ENCODE peak calls at places on chromosomes 3 and 15, in eight cellular contexts. N, S, R, V, F, M, Y and P are unnamed samples. For H3K27me3, the result is how much of the 10 kb centered on the place peaks cover.

GRCh38 chr3:172104471-172105072 is 65.2 kb downstream of the FNDC3B start:
- DNase-seq in F (no peak), Y (no peak), M (no peak), N (no peak), S (no peak), V (peak), R (peak), P (no peak)

GRCh38 chr15:85339976-85340665 is 40.3 kb upstream of the AKAP13 start:
- DNase-seq in N (no peak), V (no peak), M (no peak), Y (no peak), R (no peak), S (no peak), F (no peak), P (no peak)

GRCh38 chr3:125150525-125151436 is 61.8 kb downstream of the SLC12A8 start:
- DNase-seq in M (peak), F (no peak), S (peak), N (no peak), Y (no peak), R (peak), V (peak), P (no peak)

GRCh38 chr15:67603063-67603462 is 60.6 kb downstream of the MAP2K5 start:
- DNase-seq in F (no peak), M (no peak), V (no peak), Y (no peak), S (no peak), N (no peak), R (no peak), P (no peak)

GRCh38 chr3:194098872-194099183 is 37.1 kb upstream of the HES1 start:
- DNase-seq in Y (no peak), N (no peak), M (no peak), R (no peak), V (no peak), S (no peak), F (no peak), P (no peak)

GRCh38 chr15:63157891-63158431 is 684 bp upstream of the RPS27L start:
- DNase-seq in V (peak), N (peak), F (peak), S (peak), R (peak), M (no peak), Y (no peak), P (peak)

GRCh38 chr3:156675744-156676466 is 1.5 kb downstream of the TIPARP start:
- DNase-seq in V (no peak), F (peak), N (peak), S (peak), Y (peak), R (peak), M (peak), P (no peak)

GRCh38 chr15:94965593-94965992 is 734.2 kb downstream of the MCTP2 start:
- DNase-seq in M (no peak), R (peak), Y (no peak), V (no peak), F (no peak), S (no peak), N (no peak), P (no peak)

GRCh38 chr15:52778457-52778856 is 11.7 kb downstream of the ONECUT1 start:
- DNase-seq in N (no peak), V (no peak), S (no peak), Y (no peak), M (no peak), F (no peak), R (no peak), P (no peak)

GRCh38 chr15:64717735-64718495 is 57.5 kb downstream of the RBPMS2 start:
- DNase-seq in M (no peak), R (no peak), N (no peak), F (peak), S (no peak), V (no peak), Y (peak), P (no peak)

GRCh38 chr3:49500408-49501257 is 30.6 kb downstream of the DAG1 start:
- DNase-seq in M (peak), Y (peak), S (peak), N (peak), V (no peak), R (peak), F (peak), P (peak)

GRCh38 chr3:153767601-153768558 is 353.3 kb upstream of the ARHGEF26 start:
- DNase-seq in S (no peak), V (no peak), R (no peak), Y (no peak), M (no peak), N (no peak), F (no peak), P (no peak)

GRCh38 chr3:178277605-178278004 is 258.6 kb upstream of the KCNMB2 start:
- DNase-seq in N (no peak), S (no peak), R (no peak), V (no peak), Y (no peak), M (no peak), F (no peak), P (no peak)

GRCh38 chr15:51879555-51879954 is 50.1 kb downstream of the TMOD3 start:
- DNase-seq in R (peak), N (no peak), F (no peak), M (no peak), S (no peak), Y (no peak), V (no peak), P (no peak)

GRCh38 chr15:31145271-31145911 is 43.9 kb upstream of the TRPM1 start:
- DNase-seq in Y (no peak), M (no peak), F (no peak), R (no peak), N (no peak), V (no peak), S (no peak), P (no peak)

GRCh38 chr3:12716605-12717121 is 42.4 kb downstream of the TMEM40 start:
- DNase-seq in V (no peak), F (no peak), S (no peak), M (no peak), N (no peak), R (peak), Y (no peak), P (no peak)

GRCh38 chr3:48268381-48268935 is 27.6 kb downstream of the ZNF589 start:
- DNase-seq in V (no peak), M (no peak), F (no peak), R (no peak), N (peak), S (peak), Y (no peak), P (no peak)

GRCh38 chr3:143222505-143222904 is 102.9 kb downstream of the CHST2 start:
- DNase-seq in F (no peak), N (no peak), S (no peak), V (no peak), R (no peak), Y (no peak), M (no peak), P (no peak)

GRCh38 chr3:39166134-39166710 is 12.8 kb upstream of the CSRNP1 start:
- DNase-seq in S (no peak), F (peak), N (no peak), R (peak), M (no peak), V (no peak), Y (peak), P (no peak)

GRCh38 chr15:80249973-80250372 is 2.0 kb downstream of the CTXND1 start:
- DNase-seq in R (no peak), F (no peak), Y (no peak), M (no peak), S (no peak), N (no peak), V (no peak), P (no peak)
- H3K27me3 ChIP-seq in R (under half), F (under half), Y (under half), M (under half), S (under half), N (under half), V (half or more), P (under half)

DNA sequence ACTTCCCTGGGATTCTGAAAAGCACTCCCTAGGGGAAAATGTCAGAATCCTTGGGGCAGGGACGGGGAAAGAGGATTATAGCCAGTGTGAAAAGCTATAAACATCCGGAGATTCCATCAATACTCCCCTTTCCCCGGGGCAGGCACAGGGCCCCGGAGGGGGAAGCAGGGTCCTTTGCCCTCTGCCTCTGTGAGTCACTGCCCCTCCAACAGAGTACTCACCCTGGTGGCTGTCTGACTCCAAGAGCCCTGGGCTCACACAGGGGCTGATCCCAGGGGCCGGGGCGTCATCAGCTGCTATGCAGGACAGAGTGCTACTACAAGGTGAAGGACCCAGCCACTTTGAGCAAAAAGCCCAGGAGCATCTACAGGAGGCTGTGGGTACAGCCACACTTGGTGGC is 133.0 kb upstream of the PRR20G start:
- DNase-seq in R (no peak), N (no peak), S (peak), V (peak), Y (no peak), M (no peak), F (no peak), P (no peak)
- H3K27me3 ChIP-seq in R (under half), N (under half), S (under half), V (under half), Y (under half), M (under half), F (under half), P (under half)

GRCh38 chr15:93087825-93088199 is 1.2 kb downstream of the RGMA start:
- DNase-seq in S (peak), V (peak), M (peak), N (peak), F (peak), R (peak), Y (peak), P (peak)

GRCh38 chr15:93088981-93089854 is at the start of gene RGMA:
- DNase-seq in F (no peak), V (peak), M (no peak), N (no peak), S (no peak), R (no peak), Y (peak), P (no peak)

GRCh38 chr15:93088200-93088980 is 621 bp downstream of the RGMA start:
- DNase-seq in V (peak), R (no peak), N (no peak), S (no peak), Y (peak), F (peak), M (peak), P (no peak)

GRCh38 chr15:93089855-93090305 is 869 bp upstream of the RGMA start:
- DNase-seq in R (no peak), M (no peak), Y (no peak), N (no peak), F (no peak), V (peak), S (no peak), P (no peak)

GRCh38 chr15:93086791-93087190 is 2.2 kb downstream of the RGMA start:
- DNase-seq in F (no peak), N (no peak), M (no peak), R (no peak), S (no peak), Y (no peak), V (no peak), P (no peak)
- H3K27me3 ChIP-seq in F (under half), N (under half), M (under half), R (under half), S (under half), Y (under half), V (under half), P (under half)

GRCh38 chr3:54086639-54087405 is 35.5 kb upstream of the CACNA2D3 start:
- DNase-seq in Y (no peak), N (no peak), M (no peak), F (no peak), R (no peak), S (no peak), V (no peak), P (no peak)
- H3K27me3 ChIP-seq in Y (under half), N (under half), M (under half), F (under half), R (under half), S (under half), V (under half), P (under half)

GRCh38 chr15:35698978-35699377 is 153.0 kb upstream of the DPH6 start:
- DNase-seq in V (no peak), R (no peak), Y (no peak), N (no peak), S (no peak), M (no peak), F (no peak), P (no peak)
- H3K27me3 ChIP-seq in V (under half), R (under half), Y (under half), N (under half), S (under half), M (under half), F (under half), P (under half)